ENCODE peak calls at places on chromosome 12, in four cellular contexts. A is IMR-90, G is H1, M is neuronal stem cell. D is an unnamed sample.
A peak's percentile ranks its signal among the peaks of the same experiment; 100 is the strongest.

GRCh38 chr12:69824956-69825355 is at the start of gene MYRFL:
- DNase-seq in A (no peak), G (no peak), M (no peak), D (no peak)

GRCh38 chr12:131673519-131674265 is 37.2 kb upstream of the SFSWAP start:
- DNase-seq in M (no peak), G (no peak), A (peak; percentile 10), D (no peak)

GRCh38 chr12:948238-948637 is 1.3 kb downstream of the RAD52 start:
- DNase-seq in A (no peak), M (no peak), G (no peak), D (no peak)

GRCh38 chr12:57641699-57642442 is 8.9 kb upstream of the B4GALNT1 start:
- DNase-seq in M (no peak), G (no peak), A (no peak), D (no peak)

GRCh38 chr12:19039515-19039914 is 90.0 kb upstream of the PLEKHA5 start:
- DNase-seq in A (no peak), G (no peak), M (no peak), D (no peak)

GRCh38 chr12:10779103-10779502 is 23.3 kb downstream of the TAS2R7 start:
- DNase-seq in M (no peak), G (no peak), A (no peak), D (no peak)

GRCh38 chr12:108845696-108846095 is 11.7 kb downstream of the SSH1 start:
- DNase-seq in A (no peak), M (no peak), G (no peak), D (no peak)

GRCh38 chr12:113664224-113664681 is 192.6 kb upstream of the LHX5 start:
- DNase-seq in G (no peak), A (no peak), M (peak; percentile 70), D (no peak)

GRCh38 chr12:22100952-22101748 is 55.1 kb downstream of the CMAS start:
- DNase-seq in M (peak; percentile 43), G (no peak), A (peak; percentile 73), D (peak; percentile 79)

GRCh38 chr12:109999649-109999971 is 380 bp downstream of the ANKRD13A start:
- DNase-seq in G (no peak), A (no peak), M (no peak), D (no peak)

GRCh38 chr12:27840229-27840999 is 60.4 kb upstream of the MANSC4 start:
- DNase-seq in A (no peak), M (no peak), G (no peak), D (no peak)

GRCh38 chr12:122980192-122981035 is at the start of gene ARL6IP4:
- DNase-seq in G (no peak), A (peak; percentile 54), M (peak; percentile 51), D (no peak)

GRCh38 chr12:88361493-88361892 is 218.8 kb downstream of the KITLG start:
- DNase-seq in G (no peak), M (no peak), A (peak; percentile 36), D (no peak)

GRCh38 chr12:131089526-131090253 is 136.0 kb downstream of the ADGRD1 start:
- DNase-seq in M (no peak), A (no peak), G (no peak), D (peak; percentile 24)

GRCh38 chr12:47249082-47249481 is 169.3 kb upstream of the AMIGO2 start:
- DNase-seq in G (no peak), M (no peak), A (no peak), D (no peak)

GRCh38 chr12:49365542-49365941 is 1.7 kb upstream of the SPATS2 start:
- DNase-seq in M (no peak), A (peak; percentile 89), G (no peak), D (no peak)

GRCh38 chr12:43942379-43942778 is 106.5 kb downstream of the TMEM117 start:
- DNase-seq in M (no peak), G (no peak), A (peak; percentile 24), D (no peak)

GRCh38 chr12:45827974-45828373 is 98.5 kb downstream of the ARID2 start:
- DNase-seq in A (no peak), M (no peak), G (no peak), D (no peak)

GRCh38 chr12:34406228-34406995 is 384.1 kb downstream of the ALG10 start:
- DNase-seq in M (no peak), A (no peak), G (no peak), D (peak; percentile 5)

GRCh38 chr12:31819427-31819826 is 90.6 kb upstream of the AMN1 start:
- DNase-seq in M (no peak), G (no peak), A (no peak), D (no peak)

GRCh38 chr12:4909734-4910501 is at the start of gene KCNA1:
- DNase-seq in A (no peak), M (peak; percentile 33), G (no peak), D (peak; percentile 63)

GRCh38 chr12:7835116-7835515 is 37.6 kb downstream of the SLC2A14 start:
- DNase-seq in M (no peak), A (no peak), G (no peak), D (no peak)
- H4K91ac ChIP-seq in M (no peak overlapping the region), A (no peak overlapping the region), G (no peak overlapping the region), D (no peak overlapping the region)

GRCh38 chr12:2335517-2335916 is 282.7 kb downstream of the CACNA1C start:
- DNase-seq in A (peak; percentile 37), G (no peak), M (no peak), D (no peak)

GRCh38 chr12:2339022-2339431 is 286.2 kb downstream of the CACNA1C start:
- DNase-seq in M (no peak), G (no peak), A (peak; percentile 96), D (no peak)

GRCh38 chr12:2336409-2336829 is 283.6 kb downstream of the CACNA1C start:
- DNase-seq in A (peak; percentile 97), G (no peak), M (no peak), D (no peak)

GRCh38 chr12:2338381-2338780 is 285.6 kb downstream of the CACNA1C start:
- DNase-seq in A (no peak), G (no peak), M (no peak), D (no peak)

DNA sequence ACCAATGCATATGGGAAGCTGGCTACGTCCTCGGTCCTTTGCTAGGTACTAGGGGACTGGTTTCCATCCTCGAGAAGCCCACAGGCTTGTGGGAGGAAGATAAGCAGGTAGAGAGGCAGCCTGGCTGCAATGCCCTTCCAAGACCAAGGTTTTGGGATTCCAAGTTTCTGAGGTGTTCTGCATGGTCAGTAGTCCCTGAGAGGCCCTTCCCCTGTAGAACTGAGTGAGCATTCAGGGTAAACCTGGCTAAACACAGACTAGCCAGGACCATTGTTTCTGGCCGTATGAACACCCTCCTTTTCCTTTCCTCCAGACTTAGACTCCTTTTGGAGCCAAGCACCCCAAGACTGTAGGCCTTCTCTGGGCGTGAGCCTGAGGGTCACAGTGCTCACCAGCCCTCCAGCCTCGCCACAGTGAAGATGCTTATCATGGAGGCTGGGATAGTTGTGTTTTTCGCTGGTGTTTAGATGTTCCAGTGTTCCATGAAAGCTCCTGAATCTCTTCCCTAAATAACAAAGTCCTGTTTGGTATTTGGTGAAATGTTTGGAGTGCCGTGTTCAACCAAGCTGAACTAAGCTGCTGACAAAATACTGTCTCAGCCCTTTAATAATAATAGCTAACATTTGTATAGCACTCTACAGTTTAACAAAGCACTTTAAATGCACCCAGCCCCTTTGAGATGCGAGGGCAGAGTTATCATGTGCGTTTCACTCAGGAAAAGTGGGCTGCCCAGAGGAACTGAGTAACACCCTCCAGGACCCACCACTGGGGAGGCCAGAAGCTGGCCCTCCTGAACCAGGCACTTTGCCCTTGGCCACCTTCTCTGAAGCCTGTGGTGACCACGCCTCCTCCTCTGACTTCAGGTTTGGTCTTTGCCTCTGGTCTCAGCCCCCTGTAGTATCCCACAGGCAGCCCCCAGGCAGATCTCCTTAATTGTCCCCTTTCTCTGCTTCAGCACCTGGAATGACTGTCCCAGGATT is 284.5 kb downstream of the CACNA1C start:
- DNase-seq in M (no peak), G (no peak), A (no peak), D (no peak)
- H4K91ac ChIP-seq in M (no peak overlapping the region), G (no peak overlapping the region), A (peak overlapping the region; percentile 95), D (no peak overlapping the region)

DNA sequence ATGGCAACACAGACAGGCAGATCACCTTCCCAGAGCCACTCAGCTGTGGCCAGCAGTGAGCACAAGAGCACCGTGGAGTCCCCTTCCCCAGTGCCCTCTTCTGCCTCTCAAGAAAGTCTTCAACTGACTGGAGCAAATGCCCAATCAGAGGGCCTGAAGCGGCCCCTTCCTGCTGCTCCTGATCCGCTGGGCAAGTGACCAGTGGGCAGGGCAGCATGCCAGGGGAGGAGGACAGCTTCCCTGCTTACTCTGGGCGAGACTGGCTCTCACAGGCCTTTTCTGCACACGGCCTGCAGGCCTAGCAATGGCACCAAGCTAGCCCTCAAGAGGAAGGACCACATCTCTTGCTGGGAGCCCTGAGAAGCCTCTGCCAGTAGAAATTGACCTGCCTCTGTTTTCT is 890 bp downstream of the KRT71 start:
- DNase-seq in M (no peak), G (no peak), A (no peak), D (no peak)
- H4K91ac ChIP-seq in M (no peak overlapping the region), G (no peak overlapping the region), A (no peak overlapping the region), D (no peak overlapping the region)

DNA sequence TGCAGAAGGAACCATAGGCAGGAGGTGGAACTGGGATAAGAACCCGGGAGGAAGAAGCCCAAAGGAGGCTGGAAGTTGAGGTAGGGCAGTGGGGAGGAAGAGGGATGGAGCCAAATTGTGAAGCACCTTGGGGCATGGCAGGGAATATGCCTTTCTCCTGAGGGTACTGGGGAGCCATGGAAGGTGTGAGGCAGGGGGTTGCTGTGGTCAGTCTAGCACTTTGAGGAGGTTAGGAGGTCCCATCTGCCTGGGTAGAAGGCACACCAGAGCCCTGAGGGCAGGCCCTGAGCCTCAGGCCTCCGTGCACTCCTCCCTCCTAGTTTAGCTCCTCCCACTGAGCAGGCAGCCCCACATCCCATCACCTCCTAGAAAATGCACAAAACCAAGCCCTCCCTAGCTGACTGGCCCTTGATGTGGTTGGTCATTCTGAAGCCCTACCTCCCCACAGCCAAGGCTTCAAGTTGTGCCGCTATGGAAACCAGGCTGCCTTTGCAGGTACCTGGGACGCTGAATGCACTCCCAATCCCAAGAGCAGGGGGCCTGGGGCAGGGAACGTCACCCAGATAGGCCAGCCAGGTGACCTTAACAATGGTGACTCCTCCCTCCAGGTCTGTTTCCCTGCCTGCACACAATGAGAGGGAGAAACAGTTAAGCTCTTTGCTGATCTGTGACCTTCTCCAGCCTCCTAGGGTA is 15.1 kb downstream of the PHETA1 start:
- DNase-seq in A (no peak), G (no peak), M (no peak), D (peak; percentile 84)
- H4K91ac ChIP-seq in A (no peak overlapping the region), G (no peak overlapping the region), M (no peak overlapping the region), D (no peak overlapping the region)

GRCh38 chr12:102567031-102567985 is 86.9 kb upstream of the IGF1 start:
- DNase-seq in M (no peak), G (no peak), A (peak; percentile 74), D (no peak)
- H4K91ac ChIP-seq in M (no peak overlapping the region), G (no peak overlapping the region), A (peak overlapping the region; percentile 90), D (no peak overlapping the region)

GRCh38 chr12:9710584-9711375 is 22.1 kb downstream of the CLECL1 start:
- DNase-seq in A (no peak), G (no peak), M (no peak), D (no peak)
- H4K91ac ChIP-seq in A (no peak overlapping the region), G (no peak overlapping the region), M (no peak overlapping the region), D (no peak overlapping the region)